ENCODE peak calls at places on chromosomes 4 and X, in seven cellular contexts. T is DMS153; E is stimulated activated CD8-positive, alpha-beta memory T cell treated with anti-CD3 and anti-CD28 coated beads, Interleukin-7, amount 100 ng/mL, for 24 hours; S is stimulated activated naive B cell treated with anti-CD40 and anti-IgM and Interleukin-4, amounts not matched to agents 10 μg/mL and 1 μg/mL and 100 μg/mL, for 72 hours; K is NCI-H446; X is T-cell; G is naive thymus-derived CD4-positive, alpha-beta T cell. M is an unnamed sample.

GRCh38 chr4:75513529-75514130 is 573 bp downstream of the RCHY1 start:
- DNase-seq in T (no peak), E (no peak), S (no peak), K (no peak), X (no peak), G (no peak), M (no peak)

GRCh38 chr4:185945906-185946305 is 123.0 kb upstream of the TLR3 start:
- DNase-seq in T (no peak), E (no peak), S (no peak), K (no peak), X (no peak), G (no peak), M (no peak)

GRCh38 chr4:48127882-48128394 is 6.1 kb downstream of the TXK start:
- DNase-seq in T (peak), E (peak), S (peak), K (peak), X (peak), G (peak), M (peak)

GRCh38 chr4:148399004-148399403 is 43.2 kb downstream of the NR3C2 start:
- DNase-seq in T (no peak), E (no peak), S (no peak), K (no peak), X (no peak), G (no peak), M (no peak)

GRCh38 chr4:108703370-108703769 is 53.0 kb downstream of the OSTC start:
- DNase-seq in T (no peak), E (no peak), S (no peak), K (no peak), X (no peak), G (no peak), M (no peak)

GRCh38 chr4:139655116-139655515 is 10.5 kb upstream of the MGST2 start:
- DNase-seq in T (peak), E (no peak), S (peak), K (peak), X (no peak), G (no peak), M (no peak)

GRCh38 chrX:12685541-12685940 is 105.7 kb upstream of the PRPS2 start:
- DNase-seq in T (no peak), E (no peak), S (no peak), K (no peak), X (no peak), G (no peak), M (no peak)

GRCh38 chrX:121114691-121115090 is 67.3 kb downstream of the GLUD2 start:
- DNase-seq in T (no peak), E (no peak), S (no peak), K (no peak), X (no peak), G (no peak), M (no peak)

GRCh38 chrX:91108761-91109160 is 325.9 kb upstream of the PABPC5 start:
- DNase-seq in T (no peak), E (no peak), S (no peak), K (no peak), X (no peak), G (no peak), M (no peak)

GRCh38 chrX:135923353-135923752 is 29.8 kb downstream of the SAGE1 start:
- DNase-seq in T (no peak), E (no peak), S (no peak), K (no peak), X (no peak), G (no peak), M (no peak)

GRCh38 chrX:31057691-31058090 is 14.2 kb downstream of the FTHL17 start:
- DNase-seq in T (no peak), E (no peak), S (no peak), K (no peak), X (no peak), G (no peak), M (no peak)

GRCh38 chr4:110197421-110198398 is 705 bp downstream of the ELOVL6 start:
- DNase-seq in T (peak), E (no peak), S (peak), K (peak), X (peak), G (peak), M (peak)

GRCh38 chr4:16752150-16752549 is 146.3 kb downstream of the LDB2 start:
- DNase-seq in T (no peak), E (no peak), S (no peak), K (no peak), X (no peak), G (no peak), M (no peak)

GRCh38 chrX:29024813-29025342 is 437.6 kb downstream of the IL1RAPL1 start:
- DNase-seq in T (no peak), E (no peak), S (no peak), K (no peak), X (no peak), G (no peak), M (no peak)

GRCh38 chr4:10169839-10170387 is 53.3 kb upstream of the WDR1 start:
- DNase-seq in T (no peak), E (no peak), S (no peak), K (no peak), X (no peak), G (no peak), M (no peak)

GRCh38 chrX:118373538-118373937 is 27.6 kb downstream of the WDR44 start:
- DNase-seq in T (no peak), E (no peak), S (no peak), K (no peak), X (no peak), G (no peak), M (no peak)

GRCh38 chrX:137352101-137352660 is 213.7 kb upstream of the ZIC3 start:
- DNase-seq in T (no peak), E (no peak), S (no peak), K (no peak), X (no peak), G (no peak), M (no peak)

GRCh38 chr4:99076292-99076976 is 12.2 kb downstream of the ADH5 start:
- DNase-seq in T (no peak), E (no peak), S (no peak), K (no peak), X (no peak), G (no peak), M (no peak)

GRCh38 chr4:1295405-1296055 is 5.8 kb downstream of the MAEA start:
- DNase-seq in T (no peak), E (no peak), S (no peak), K (no peak), X (no peak), G (no peak), M (no peak)

GRCh38 chrX:129649268-129650182 is 5.2 kb downstream of the APLN start:
- DNase-seq in T (no peak), E (no peak), S (no peak), K (no peak), X (no peak), G (no peak), M (no peak)

GRCh38 chr4:7808181-7808580 is 131.5 kb downstream of the AFAP1 start:
- DNase-seq in T (no peak), E (no peak), S (no peak), K (no peak), X (no peak), G (no peak), M (no peak)

GRCh38 chrX:118682258-118683014 is 45.0 kb upstream of the IL13RA1 start:
- DNase-seq in T (peak), E (no peak), S (no peak), K (no peak), X (no peak), G (no peak), M (no peak)